ENCODE peak calls at places on chromosomes 4 and X, in four cellular contexts. U, Q, K and I are unnamed samples.

GRCh38 chr4:69321153-69321729 is 41.0 kb downstream of the UGT2B28 start:
- DNase-seq in K (no peak), Q (no peak), U (no peak), I (no peak)

GRCh38 chr4:16914208-16914607 is 15.8 kb upstream of the LDB2 start:
- DNase-seq in U (no peak), Q (no peak), K (no peak), I (no peak)

GRCh38 chr4:138650917-138651564 is 364.5 kb upstream of the NOCT start:
- DNase-seq in K (peak), U (no peak), Q (no peak), I (no peak)

GRCh38 chr4:105859233-105859632 is 36.0 kb upstream of the NPNT start:
- DNase-seq in K (no peak), Q (no peak), U (no peak), I (no peak)

GRCh38 chr4:23903859-23904438 is 14.1 kb upstream of the PPARGC1A start:
- DNase-seq in U (no peak), K (no peak), Q (no peak), I (no peak)

GRCh38 chr4:40040908-40041307 is 15.7 kb upstream of the N4BP2 start:
- DNase-seq in K (no peak), Q (no peak), U (no peak), I (no peak)

GRCh38 chr4:11720292-11720691 is 291.6 kb upstream of the HS3ST1 start:
- DNase-seq in U (no peak), K (no peak), Q (no peak), I (peak)

GRCh38 chr4:152628128-152628527 is 51.7 kb downstream of the TMEM154 start:
- DNase-seq in Q (no peak), K (no peak), U (no peak), I (no peak)

GRCh38 chr4:2630556-2631273 is 94.3 kb downstream of the FAM193A start:
- DNase-seq in K (no peak), U (no peak), Q (no peak), I (no peak)

GRCh38 chrX:137431693-137432488 is 134.0 kb upstream of the ZIC3 start:
- DNase-seq in K (no peak), Q (no peak), U (no peak), I (no peak)

GRCh38 chrX:75086731-75087195 is 69.3 kb downstream of the ABCB7 start:
- DNase-seq in Q (no peak), K (peak), U (no peak), I (no peak)

GRCh38 chr4:5186584-5187170 is 135.4 kb downstream of the STK32B start:
- DNase-seq in K (no peak), U (no peak), Q (no peak), I (no peak)

GRCh38 chr4:8340721-8341680 is 71.4 kb downstream of the HTRA3 start:
- DNase-seq in Q (no peak), K (no peak), U (peak), I (no peak)

GRCh38 chr4:156673483-156673882 is 298.1 kb downstream of the PDGFC start:
- DNase-seq in K (no peak), U (no peak), Q (no peak), I (no peak)